ENCODE peak calls at places on chromosome 2, in eight cellular contexts. M is heart right ventricle; F is CD4-positive, CD25-positive, alpha-beta regulatory T cell; O is bronchial epithelial cell; V is fibroblast of lung; I is CD4-positive, alpha-beta memory T cell; C is fibroblast of mammary gland; X is tibial nerve. Z is an unnamed sample.

GRCh38 chr2:127359520-127359919 is 28.3 kb downstream of the MAP3K2 start:
- DNase-seq in M (no peak), F (no peak), O (no peak), V (no peak), I (no peak), C (no peak), X (no peak), Z (no peak)

GRCh38 chr2:98455494-98455976 is 10.9 kb downstream of the INPP4A start:
- DNase-seq in M (no peak), F (peak; percentile 69), O (no peak), V (peak; percentile 31), I (peak; percentile 86), C (peak; percentile 25), X (no peak), Z (no peak)

GRCh38 chr2:174516495-174517378 is 29.9 kb upstream of the GPR155 start:
- DNase-seq in M (no peak), F (no peak), O (no peak), V (no peak), I (no peak), C (no peak), X (no peak), Z (no peak)

GRCh38 chr2:207304798-207305197 is 139.1 kb upstream of the KLF7 start:
- DNase-seq in M (no peak), F (no peak), O (no peak), V (no peak), I (no peak), C (no peak), X (no peak), Z (no peak)

GRCh38 chr2:191114403-191114886 is 36.3 kb downstream of the STAT4 start:
- DNase-seq in M (no peak), F (peak; percentile 79), O (peak; percentile 43), V (no peak), I (peak; percentile 71), C (peak; percentile 8), X (peak; percentile 6), Z (peak; percentile 64)

GRCh38 chr2:108351889-108352288 is 25.9 kb upstream of the SULT1C4 start:
- DNase-seq in M (no peak), F (no peak), O (no peak), V (peak; percentile 14), I (no peak), C (peak; percentile 42), X (no peak), Z (no peak)

GRCh38 chr2:225630824-225631533 is 231.5 kb downstream of the NYAP2 start:
- DNase-seq in M (no peak), F (no peak), O (no peak), V (no peak), I (no peak), C (no peak), X (no peak), Z (no peak)

GRCh38 chr2:216283038-216283900 is 89.0 kb downstream of the MARCHF4 start:
- DNase-seq in M (no peak), F (peak; percentile 15), O (peak; percentile 7), V (no peak), I (no peak), C (peak; percentile 9), X (no peak), Z (peak; percentile 15)

GRCh38 chr2:100785621-100786296 is 34.2 kb upstream of the NPAS2 start:
- DNase-seq in M (no peak), F (no peak), O (peak; percentile 30), V (no peak), I (no peak), C (no peak), X (no peak), Z (no peak)

GRCh38 chr2:98382086-98382485 is 35.8 kb downstream of the CNGA3 start:
- DNase-seq in M (no peak), F (no peak), O (no peak), V (no peak), I (no peak), C (no peak), X (no peak), Z (no peak)

GRCh38 chr2:37873229-37873628 is 51.9 kb upstream of the RMDN2 start:
- DNase-seq in M (no peak), F (no peak), O (no peak), V (no peak), I (no peak), C (no peak), X (no peak), Z (no peak)

GRCh38 chr2:20526146-20526545 is 79.3 kb downstream of the RHOB start:
- DNase-seq in M (no peak), F (no peak), O (no peak), V (peak; percentile 31), I (no peak), C (no peak), X (no peak), Z (no peak)

GRCh38 chr2:219060821-219061791 is at the start of gene IHH:
- DNase-seq in M (no peak), F (peak; percentile 26), O (no peak), V (peak; percentile 6), I (no peak), C (no peak), X (no peak), Z (no peak)

GRCh38 chr2:212960336-212960735 is 191.1 kb downstream of the IKZF2 start:
- DNase-seq in M (no peak), F (no peak), O (no peak), V (no peak), I (no peak), C (no peak), X (no peak), Z (no peak)

GRCh38 chr2:112121682-112122254 is 16.4 kb upstream of the FBLN7 start:
- DNase-seq in M (no peak), F (peak; percentile 77), O (peak; percentile 56), V (peak; percentile 44), I (peak; percentile 46), C (peak; percentile 70), X (peak; percentile 64), Z (no peak)

GRCh38 chr2:6370753-6371152 is 495.0 kb downstream of the CMPK2 start:
- DNase-seq in M (no peak), F (no peak), O (no peak), V (peak; percentile 68), I (no peak), C (no peak), X (no peak), Z (no peak)

GRCh38 chr2:9974344-9974743 is 22.9 kb downstream of the GRHL1 start:
- DNase-seq in M (no peak), F (no peak), O (no peak), V (no peak), I (no peak), C (no peak), X (no peak), Z (no peak)

GRCh38 chr2:23916727-23917458 is 10.0 kb downstream of the ATAD2B start:
- DNase-seq in M (no peak), F (peak; percentile 45), O (no peak), V (no peak), I (no peak), C (no peak), X (no peak), Z (no peak)

GRCh38 chr2:154882725-154883124 is 184.2 kb downstream of the KCNJ3 start:
- DNase-seq in M (no peak), F (no peak), O (no peak), V (no peak), I (no peak), C (no peak), X (no peak), Z (no peak)
- H3K4me3 ChIP-seq in M (no peak overlapping the region), F (no peak overlapping the region), O (no peak overlapping the region), V (no peak overlapping the region), I (no peak overlapping the region), C (no peak overlapping the region), X (no peak overlapping the region), Z (no peak overlapping the region)

GRCh38 chr2:172439509-172439860 is 12.1 kb downstream of the ITGA6 start:
- DNase-seq in M (no peak), F (no peak), O (no peak), V (no peak), I (no peak), C (no peak), X (no peak), Z (no peak)

GRCh38 chr2:172438741-172439508 is 11.5 kb downstream of the ITGA6 start:
- DNase-seq in M (peak; percentile 23), F (no peak), O (peak; percentile 87), V (peak; percentile 52), I (no peak), C (peak; percentile 37), X (no peak), Z (no peak)

GRCh38 chr2:172436889-172437288 is 9.5 kb downstream of the ITGA6 start:
- DNase-seq in M (no peak), F (no peak), O (peak; percentile 98), V (no peak), I (no peak), C (no peak), X (no peak), Z (no peak)

GRCh38 chr2:172438064-172438421 is 10.7 kb downstream of the ITGA6 start:
- DNase-seq in M (no peak), F (peak; percentile 49), O (peak; percentile 83), V (no peak), I (peak; percentile 79), C (peak; percentile 35), X (no peak), Z (no peak)

DNA sequence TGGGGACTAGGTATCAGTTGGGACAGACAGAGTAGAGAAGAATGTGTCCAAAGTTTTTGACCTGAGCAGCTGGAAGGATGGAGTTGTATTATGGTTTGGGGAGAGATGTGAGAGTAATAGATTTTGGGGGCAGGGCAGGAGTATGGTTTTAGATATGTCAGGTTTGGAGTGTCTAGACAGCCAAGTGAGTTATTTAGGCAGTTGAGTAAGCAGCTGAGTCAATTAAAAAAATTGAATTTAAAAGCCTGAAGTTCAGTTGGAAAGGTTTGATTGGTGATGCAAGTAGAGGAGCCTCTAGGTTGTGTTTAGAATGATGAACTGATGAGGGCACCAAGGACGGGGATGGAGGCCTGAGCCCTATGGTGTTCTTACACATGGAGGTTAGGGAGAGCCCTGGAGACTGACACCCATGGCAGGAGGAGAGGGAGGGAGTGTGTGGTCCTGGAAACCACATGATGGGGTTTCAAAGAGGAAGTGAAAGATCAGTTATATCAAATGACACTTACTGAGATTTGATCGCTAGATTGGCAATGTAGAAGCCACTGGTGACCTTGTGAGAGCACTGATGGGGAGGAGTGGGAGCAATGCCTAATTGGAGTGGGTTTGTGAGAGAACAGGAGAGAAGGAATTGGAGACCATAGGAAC is 10.2 kb downstream of the ITGA6 start:
- DNase-seq in M (no peak), F (peak; percentile 51), O (peak; percentile 72), V (no peak), I (peak; percentile 62), C (no peak), X (no peak), Z (no peak)
- H3K4me3 ChIP-seq in M (no peak overlapping the region), F (peak overlapping the region; percentile 83), O (no peak overlapping the region), V (no peak overlapping the region), I (peak overlapping the region; percentile 1), C (no peak overlapping the region), X (no peak overlapping the region), Z (no peak overlapping the region)

GRCh38 chr2:159155315-159155714 is 131.2 kb downstream of the WDSUB1 start:
- DNase-seq in M (no peak), F (no peak), O (peak; percentile 73), V (no peak), I (no peak), C (no peak), X (no peak), Z (no peak)
- H3K4me3 ChIP-seq in M (no peak overlapping the region), F (no peak overlapping the region), O (peak overlapping the region; percentile 20), V (no peak overlapping the region), I (no peak overlapping the region), C (no peak overlapping the region), X (no peak overlapping the region), Z (no peak overlapping the region)

DNA sequence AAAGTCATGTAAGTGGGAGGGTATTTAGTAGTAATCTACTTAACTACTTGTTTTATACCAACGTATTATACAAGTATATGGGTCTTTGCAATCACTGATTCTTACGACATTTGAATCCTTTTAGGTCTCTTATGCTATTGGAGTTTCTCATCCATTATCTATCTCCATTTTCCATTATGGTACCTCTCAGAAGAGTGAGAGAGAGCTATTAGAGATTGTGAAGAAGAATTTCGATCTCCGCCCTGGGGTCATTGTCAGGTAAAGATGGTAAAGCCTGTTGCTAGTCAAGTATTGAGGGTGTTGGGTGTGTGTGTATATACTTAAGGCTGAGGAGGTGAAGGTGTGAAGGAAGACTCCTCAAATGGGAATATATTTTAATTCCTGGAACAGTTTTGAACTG is 3.8 kb downstream of the MAT2A start:
- DNase-seq in M (no peak), F (no peak), O (no peak), V (no peak), I (no peak), C (no peak), X (no peak), Z (no peak)
- H3K4me3 ChIP-seq in M (no peak overlapping the region), F (no peak overlapping the region), O (no peak overlapping the region), V (peak overlapping the region; percentile 92), I (no peak overlapping the region), C (peak overlapping the region; percentile 15), X (no peak overlapping the region), Z (no peak overlapping the region)